ENCODE peak calls at places on chromosomes 13 and 19, in seven cellular contexts. H, V, L, R, Q, K and T are unnamed samples.

GRCh38 chr19:7500811-7501450 is 12.1 kb upstream of the PEX11G start:
- DNase-seq in K (no peak), L (no peak), Q (peak; percentile 69), V (peak; percentile 92), H (peak; percentile 46), R (peak; percentile 63), T (peak; percentile 75)

GRCh38 chr19:6318772-6319171 is 14.6 kb downstream of the ACER1 start:
- DNase-seq in K (no peak), H (peak; percentile 10), L (no peak), V (no peak), R (peak; percentile 45), Q (no peak), T (no peak)

GRCh38 chr13:23966221-23966690 is 69.0 kb upstream of the C1QTNF9B start:
- DNase-seq in V (no peak), R (no peak), Q (no peak), H (no peak), L (no peak), K (no peak), T (no peak)

GRCh38 chr13:54144809-54145208 is 1116.2 kb downstream of the OLFM4 start:
- DNase-seq in K (no peak), V (no peak), Q (no peak), L (no peak), H (no peak), R (no peak), T (no peak)

GRCh38 chr19:1038995-1039645 is 787 bp upstream of the ABCA7 start:
- DNase-seq in H (peak; percentile 28), K (no peak), Q (no peak), V (no peak), L (no peak), R (no peak), T (no peak)

GRCh38 chr19:49997709-49998108 is 27.5 kb downstream of the VRK3 start:
- DNase-seq in H (peak; percentile 13), R (peak; percentile 59), V (peak; percentile 46), K (no peak), L (no peak), Q (no peak), T (peak; percentile 64)

GRCh38 chr19:51783373-51783772 is 11.6 kb upstream of the FPR3 start:
- DNase-seq in V (peak; percentile 20), Q (no peak), R (peak; percentile 29), H (no peak), L (no peak), K (no peak), T (no peak)

GRCh38 chr19:28454083-28454482 is 758.9 kb downstream of the UQCRFS1 start:
- DNase-seq in L (no peak), H (no peak), K (no peak), R (no peak), Q (no peak), V (no peak), T (no peak)

GRCh38 chr13:97901716-97902115 is 51.8 kb upstream of the IPO5 start:
- DNase-seq in H (no peak), R (no peak), V (no peak), K (no peak), L (no peak), Q (no peak), T (no peak)

GRCh38 chr13:78595458-78595818 is 7.9 kb downstream of the POU4F1 start:
- DNase-seq in Q (no peak), K (no peak), H (no peak), V (no peak), R (no peak), L (no peak), T (no peak)

GRCh38 chr13:114161644-114162532 is 17.2 kb upstream of the CFAP97D2 start:
- DNase-seq in H (peak; percentile 19), V (no peak), R (no peak), L (peak; percentile 79), K (peak; percentile 29), Q (no peak), T (no peak)

GRCh38 chr13:49235856-49236431 is 11.8 kb upstream of the CDADC1 start:
- DNase-seq in K (no peak), L (no peak), R (no peak), V (no peak), H (no peak), Q (no peak), T (no peak)

GRCh38 chr13:76597868-76598267 is 288.3 kb downstream of the KCTD12 start:
- DNase-seq in R (no peak), Q (no peak), L (no peak), K (no peak), V (no peak), H (no peak), T (no peak)

DNA sequence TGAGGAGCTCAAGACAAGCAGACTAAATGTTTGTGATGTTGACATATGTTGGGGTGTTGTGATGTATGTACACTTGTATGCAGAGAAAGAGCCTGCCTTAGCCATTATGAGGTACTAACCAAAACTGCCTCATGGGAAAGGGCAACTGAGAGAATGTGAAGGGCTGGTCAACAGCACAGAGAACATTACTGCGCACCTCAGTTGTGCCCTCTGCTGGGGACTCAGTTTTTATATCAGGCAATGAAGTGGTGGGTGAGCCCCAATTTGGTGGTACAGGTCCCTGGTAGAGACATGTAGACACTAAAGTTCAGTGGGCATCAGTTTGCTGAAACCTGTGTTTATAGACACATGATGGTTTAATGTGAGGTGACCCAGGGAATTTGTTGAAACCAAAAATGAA is 286.9 kb downstream of the DCT start:
- DNase-seq in L (no peak), Q (peak; percentile 15), R (no peak), H (peak; percentile 26), K (peak; percentile 9), V (peak; percentile 75), T (peak; percentile 13)
- TF ChIP-seq CTCF in L (peak; percentile 11), Q (peak; percentile 59), R (no peak), H (peak; percentile 40), K (peak; percentile 40), V (peak; percentile 93), T (peak; percentile 9)

DNA sequence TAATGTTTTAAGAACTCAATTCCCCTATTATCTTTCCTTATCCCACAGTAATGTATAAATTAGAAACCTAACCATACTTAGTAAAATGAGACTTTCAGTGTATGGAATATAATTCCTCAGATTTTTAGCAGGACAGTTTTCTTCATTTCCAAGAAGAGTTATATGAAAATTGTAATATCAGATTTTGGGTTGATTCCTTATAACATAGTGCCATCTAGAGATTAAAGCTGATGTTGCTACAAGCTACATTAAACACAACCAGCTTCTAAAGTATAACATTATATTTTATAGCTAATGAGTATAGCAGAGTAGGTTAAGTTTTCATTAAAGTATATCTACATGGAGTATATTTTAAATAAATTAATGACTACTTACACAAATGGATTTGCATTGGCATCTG is 99.7 kb upstream of the MIR17HG start:
- DNase-seq in R (peak; percentile 4), H (no peak), V (no peak), Q (no peak), L (no peak), K (no peak), T (peak; percentile 14)
- TF ChIP-seq CTCF in R (peak; percentile 18), H (peak; percentile 22), V (peak; percentile 4), Q (peak; percentile 77), L (no peak), K (no peak), T (no peak)

GRCh38 chr19:36377541-36378178 is 1.3 kb downstream of the ZFP14 start:
- DNase-seq in Q (no peak), H (no peak), L (no peak), R (no peak), V (no peak), K (no peak), T (no peak)

GRCh38 chr19:36379510-36379819 is 464 bp upstream of the ZFP14 start:
- DNase-seq in V (no peak), R (no peak), K (no peak), H (no peak), Q (no peak), L (no peak), T (no peak)

GRCh38 chr19:36373638-36374156 is 5.3 kb downstream of the ZFP14 start:
- DNase-seq in R (no peak), Q (no peak), L (no peak), H (no peak), V (no peak), K (no peak), T (no peak)

GRCh38 chr19:36378625-36379509 is at the start of gene ZFP14:
- DNase-seq in K (peak; percentile 94), V (peak; percentile 96), H (peak; percentile 91), L (peak; percentile 95), Q (peak; percentile 80), R (peak; percentile 98), T (peak; percentile 100)
- TF ChIP-seq CTCF in K (no peak), V (peak; percentile 39), H (peak; percentile 24), L (no peak), Q (no peak), R (peak; percentile 30), T (no peak)

DNA sequence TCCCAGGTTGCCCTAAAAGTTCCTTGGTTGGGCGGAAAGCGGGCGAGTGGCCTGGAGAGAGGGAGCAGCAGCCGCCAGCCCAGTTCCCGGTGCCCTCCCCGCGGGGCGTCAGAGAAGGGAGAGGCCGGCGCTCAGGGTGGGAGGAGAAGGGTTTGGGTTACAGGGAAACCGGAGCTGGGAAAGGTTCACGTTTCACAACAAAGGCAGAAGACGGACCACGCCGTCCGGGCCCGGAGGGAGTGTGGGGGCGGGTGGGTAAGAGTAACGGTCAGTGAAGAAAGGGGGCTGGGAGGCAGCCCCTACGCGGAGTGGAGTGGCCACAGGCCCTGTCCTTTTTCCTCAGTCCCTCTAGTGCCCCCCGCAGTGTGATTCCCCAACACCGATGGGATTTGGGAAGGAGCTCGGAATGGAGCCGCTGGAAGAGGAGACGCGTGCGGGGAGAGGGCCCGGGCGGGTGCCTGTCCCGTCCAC is 1.6 kb downstream of the SIX5 start:
- DNase-seq in K (peak; percentile 84), H (peak; percentile 89), V (peak; percentile 40), Q (peak; percentile 59), R (peak; percentile 75), L (peak; percentile 88), T (no peak)
- TF ChIP-seq CTCF in K (no peak), H (no peak), V (no peak), Q (no peak), R (no peak), L (no peak), T (no peak)

GRCh38 chr13:74101436-74101835 is 32.8 kb downstream of the KLF12 start:
- DNase-seq in H (no peak), L (no peak), Q (no peak), V (no peak), R (no peak), K (no peak), T (no peak)

GRCh38 chr13:74093691-74094090 is 40.5 kb downstream of the KLF12 start:
- DNase-seq in H (peak; percentile 30), L (no peak), V (no peak), Q (no peak), R (no peak), K (no peak), T (no peak)

GRCh38 chr13:74098077-74098476 is 36.1 kb downstream of the KLF12 start:
- DNase-seq in R (no peak), V (no peak), L (no peak), H (no peak), K (no peak), Q (no peak), T (no peak)

GRCh38 chr13:74092711-74093110 is 41.5 kb downstream of the KLF12 start:
- DNase-seq in K (no peak), R (no peak), V (no peak), H (no peak), Q (no peak), L (no peak), T (no peak)

GRCh38 chr13:74097116-74097515 is 37.1 kb downstream of the KLF12 start:
- DNase-seq in H (no peak), V (no peak), R (no peak), K (no peak), L (no peak), Q (no peak), T (no peak)
- TF ChIP-seq CTCF in H (no peak), V (no peak), R (no peak), K (no peak), L (no peak), Q (no peak), T (no peak)